ENCODE peak calls at places on chromosome 11, in eight cellular contexts. Z, G, S, W, H, Y, V and U are unnamed samples.

GRCh38 chr11:86116996-86117705 is 48.3 kb upstream of the PICALM start:
- DNase-seq in Z (no peak), G (no peak), S (no peak), W (no peak), H (no peak), Y (no peak), V (peak; percentile 63), U (no peak)

GRCh38 chr11:5929571-5929970 is 12.5 kb upstream of the OR56A3 start:
- DNase-seq in Z (no peak), G (no peak), S (no peak), W (no peak), H (no peak), Y (no peak), V (no peak), U (no peak)

GRCh38 chr11:6629892-6630631 is 10.8 kb upstream of the TPP1 start:
- DNase-seq in Z (no peak), G (peak; percentile 76), S (no peak), W (peak; percentile 68), H (no peak), Y (peak; percentile 84), V (no peak), U (no peak)

GRCh38 chr11:1153105-1153950 is 4.4 kb upstream of the MUC5AC start:
- DNase-seq in Z (no peak), G (no peak), S (no peak), W (peak; percentile 27), H (peak; percentile 26), Y (peak; percentile 47), V (peak; percentile 19), U (no peak)

GRCh38 chr11:101741479-101742175 is 157.8 kb upstream of the TRPC6 start:
- DNase-seq in Z (no peak), G (no peak), S (no peak), W (no peak), H (no peak), Y (no peak), V (no peak), U (no peak)

GRCh38 chr11:85710912-85711311 is 24.9 kb upstream of the CCDC89 start:
- DNase-seq in Z (no peak), G (no peak), S (no peak), W (no peak), H (no peak), Y (no peak), V (no peak), U (no peak)

GRCh38 chr11:65650547-65651338 is 12.0 kb downstream of the RELA start:
- DNase-seq in Z (no peak), G (peak; percentile 82), S (no peak), W (peak; percentile 58), H (no peak), Y (peak; percentile 63), V (no peak), U (no peak)

GRCh38 chr11:12889243-12889642 is 119.9 kb upstream of the RASSF10 start:
- DNase-seq in Z (peak; percentile 76), G (no peak), S (no peak), W (no peak), H (no peak), Y (no peak), V (peak; percentile 75), U (no peak)

GRCh38 chr11:77249427-77249826 is 52.1 kb downstream of the GDPD4 start:
- DNase-seq in Z (no peak), G (no peak), S (no peak), W (no peak), H (no peak), Y (no peak), V (peak; percentile 60), U (no peak)

GRCh38 chr11:133306019-133306418 is 226.3 kb downstream of the OPCML start:
- DNase-seq in Z (no peak), G (no peak), S (no peak), W (no peak), H (no peak), Y (peak; percentile 59), V (no peak), U (no peak)

GRCh38 chr11:101096036-101096704 is 33.4 kb downstream of the PGR start:
- DNase-seq in Z (no peak), G (no peak), S (no peak), W (no peak), H (no peak), Y (no peak), V (peak; percentile 6), U (no peak)

GRCh38 chr11:113332638-113333329 is 18.4 kb downstream of the TTC12 start:
- DNase-seq in Z (no peak), G (no peak), S (no peak), W (no peak), H (no peak), Y (no peak), V (no peak), U (no peak)

GRCh38 chr11:45056529-45056928 is 89.9 kb upstream of the PRDM11 start:
- DNase-seq in Z (no peak), G (no peak), S (no peak), W (no peak), H (no peak), Y (no peak), V (no peak), U (no peak)

GRCh38 chr11:75140269-75141138 is 10.4 kb upstream of the SLCO2B1 start:
- DNase-seq in Z (peak; percentile 61), G (peak; percentile 91), S (no peak), W (peak; percentile 85), H (peak; percentile 73), Y (peak; percentile 93), V (peak; percentile 14), U (no peak)

GRCh38 chr11:31711137-31711536 is 100.0 kb downstream of the PAX6 start:
- DNase-seq in Z (no peak), G (no peak), S (no peak), W (no peak), H (no peak), Y (no peak), V (no peak), U (no peak)

GRCh38 chr11:9573775-9574555 is 495 bp downstream of the WEE1 start:
- DNase-seq in Z (peak; percentile 27), G (peak; percentile 89), S (peak; percentile 10), W (no peak), H (peak; percentile 60), Y (no peak), V (no peak), U (no peak)

GRCh38 chr11:119758291-119758690 is 29.3 kb upstream of the NECTIN1 start:
- DNase-seq in Z (no peak), G (peak; percentile 12), S (no peak), W (no peak), H (no peak), Y (no peak), V (peak; percentile 10), U (no peak)

GRCh38 chr11:126607374-126607773 is 251.9 kb downstream of the ST3GAL4 start:
- DNase-seq in Z (no peak), G (no peak), S (no peak), W (peak; percentile 87), H (no peak), Y (peak; percentile 93), V (peak; percentile 65), U (peak; percentile 42)

GRCh38 chr11:46526489-46527215 is 67.2 kb downstream of the AMBRA1 start:
- DNase-seq in Z (no peak), G (no peak), S (no peak), W (no peak), H (no peak), Y (no peak), V (no peak), U (no peak)

GRCh38 chr11:35142481-35143207 is 3.7 kb downstream of the CD44 start:
- DNase-seq in Z (no peak), G (no peak), S (no peak), W (no peak), H (no peak), Y (peak; percentile 71), V (no peak), U (no peak)
- TF ChIP-seq CTCF in Z (no peak), G (no peak), S (no peak), W (no peak), H (no peak), Y (peak; percentile 47), V (no peak), U (no peak)

GRCh38 chr11:114956565-114956964 is 278.2 kb downstream of the NXPE2 start:
- DNase-seq in Z (no peak), G (no peak), S (no peak), W (no peak), H (no peak), Y (no peak), V (no peak), U (no peak)

GRCh38 chr11:114964676-114965214 is 286.4 kb downstream of the NXPE2 start:
- DNase-seq in Z (no peak), G (no peak), S (no peak), W (no peak), H (no peak), Y (no peak), V (no peak), U (no peak)

GRCh38 chr11:114960117-114960516 is 281.8 kb downstream of the NXPE2 start:
- DNase-seq in Z (no peak), G (no peak), S (no peak), W (no peak), H (no peak), Y (no peak), V (no peak), U (no peak)
- TF ChIP-seq CTCF in Z (no peak), G (no peak), S (no peak), W (no peak), H (no peak), Y (no peak), V (no peak), U (no peak)

DNA sequence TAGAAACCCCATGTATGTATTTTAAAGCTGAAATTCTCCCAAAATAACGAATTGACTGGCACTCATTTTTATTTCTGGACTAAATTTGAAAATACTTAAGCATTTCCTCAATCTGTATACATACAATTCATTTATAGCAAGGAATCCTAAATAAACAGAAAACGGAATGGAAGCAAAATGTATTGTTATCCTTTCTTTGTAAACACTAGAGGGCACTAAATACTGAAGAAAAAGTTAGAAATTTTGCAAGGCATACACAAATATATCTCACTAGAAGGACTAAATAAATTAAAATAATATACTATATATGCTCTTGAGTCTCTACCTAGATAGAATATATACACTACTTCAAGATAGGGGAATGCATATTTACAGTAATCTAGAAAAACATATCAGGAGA is 23.1 kb upstream of the ANO5 start:
- DNase-seq in Z (no peak), G (no peak), S (no peak), W (no peak), H (no peak), Y (no peak), V (no peak), U (no peak)
- TF ChIP-seq CTCF in Z (peak; percentile 32), G (peak; percentile 23), S (peak; percentile 54), W (peak; percentile 68), H (no peak), Y (peak; percentile 71), V (peak; percentile 2), U (no peak)

GRCh38 chr11:96263361-96263763 is 79.6 kb downstream of the MAML2 start:
- DNase-seq in Z (no peak), G (no peak), S (no peak), W (no peak), H (no peak), Y (no peak), V (peak; percentile 57), U (no peak)

GRCh38 chr11:96259053-96259837 is 83.8 kb downstream of the MAML2 start:
- DNase-seq in Z (no peak), G (no peak), S (no peak), W (no peak), H (no peak), Y (no peak), V (peak; percentile 67), U (no peak)

GRCh38 chr11:96260067-96260511 is 82.9 kb downstream of the MAML2 start:
- DNase-seq in Z (no peak), G (no peak), S (no peak), W (no peak), H (no peak), Y (no peak), V (no peak), U (no peak)

GRCh38 chr11:96257972-96258951 is 84.7 kb downstream of the MAML2 start:
- DNase-seq in Z (no peak), G (no peak), S (no peak), W (no peak), H (peak; percentile 56), Y (no peak), V (peak; percentile 54), U (no peak)

GRCh38 chr11:96260526-96260925 is 82.5 kb downstream of the MAML2 start:
- DNase-seq in Z (no peak), G (no peak), S (no peak), W (no peak), H (no peak), Y (no peak), V (no peak), U (no peak)
- TF ChIP-seq CTCF in Z (no peak), G (no peak), S (no peak), W (no peak), H (no peak), Y (no peak), V (no peak), U (no peak)